ENCODE peak calls at places on chromosomes 2 and 18, in seven cellular contexts. N is endothelial cell; J is right atrium auricular region; I is CD4-positive, alpha-beta T cell; L is GM20000; Z is H1; P is cardiac fibroblast. U is an unnamed sample.

GRCh38 chr2:41723531-41723930 is 324.3 kb upstream of the PKDCC start:
- DNase-seq in N (no peak), J (no peak), I (no peak), L (no peak), Z (no peak), P (no peak), U (no peak)

GRCh38 chr18:57221084-57221483 is 74.2 kb downstream of the BOD1L2 start:
- DNase-seq in N (no peak), J (no peak), I (no peak), L (no peak), Z (no peak), P (no peak), U (no peak)

GRCh38 chr2:134499307-134499706 is 219.5 kb downstream of the TMEM163 start:
- DNase-seq in N (no peak), J (no peak), I (no peak), L (no peak), Z (no peak), P (no peak), U (no peak)

GRCh38 chr2:8098476-8098875 is 583.4 kb upstream of the ID2 start:
- DNase-seq in N (no peak), J (no peak), I (no peak), L (no peak), Z (no peak), P (no peak), U (no peak)

GRCh38 chr2:50751255-50752069 is 280.5 kb downstream of the NRXN1 start:
- DNase-seq in N (no peak), J (no peak), I (no peak), L (no peak), Z (no peak), P (no peak), U (no peak)

GRCh38 chr2:5803547-5803946 is 111.4 kb downstream of the SOX11 start:
- DNase-seq in N (no peak), J (no peak), I (no peak), L (no peak), Z (no peak), P (no peak), U (no peak)

GRCh38 chr18:76524900-76525698 is 30.1 kb upstream of the ZNF516 start:
- DNase-seq in N (peak), J (no peak), I (no peak), L (no peak), Z (no peak), P (peak), U (no peak)

GRCh38 chr2:152497481-152498052 is 162.6 kb downstream of the FMNL2 start:
- DNase-seq in N (no peak), J (no peak), I (no peak), L (peak), Z (no peak), P (peak), U (no peak)

GRCh38 chr2:241256168-241256545 is 59.3 kb downstream of the HDLBP start:
- DNase-seq in N (no peak), J (no peak), I (no peak), L (no peak), Z (no peak), P (no peak), U (no peak)

GRCh38 chr2:241255542-241256167 is 59.8 kb downstream of the HDLBP start:
- DNase-seq in N (no peak), J (no peak), I (no peak), L (no peak), Z (no peak), P (no peak), U (no peak)

GRCh38 chr2:241258505-241259160 is 56.8 kb downstream of the HDLBP start:
- DNase-seq in N (no peak), J (peak), I (no peak), L (no peak), Z (no peak), P (no peak), U (no peak)

GRCh38 chr2:241254904-241255351 is 60.5 kb downstream of the HDLBP start:
- DNase-seq in N (no peak), J (no peak), I (no peak), L (no peak), Z (no peak), P (no peak), U (no peak)

GRCh38 chr2:241257419-241258032 is 57.9 kb downstream of the HDLBP start:
- DNase-seq in N (no peak), J (no peak), I (no peak), L (no peak), Z (no peak), P (no peak), U (no peak)
- TF ChIP-seq CTCF in N (no peak), J (no peak), I (peak), L (no peak), Z (no peak), P (no peak), U (no peak)

GRCh38 chr18:62072370-62072769 is 114.5 kb downstream of the PIGN start:
- DNase-seq in N (no peak), J (no peak), I (no peak), L (no peak), Z (no peak), P (no peak), U (no peak)
- TF ChIP-seq CTCF in N (no peak), J (no peak), I (no peak), L (no peak), Z (no peak), P (no peak), U (no peak)

GRCh38 chr2:196926562-196927317 is at the start of gene PGAP1:
- DNase-seq in N (peak), J (peak), I (peak), L (peak), Z (peak), P (peak), U (peak)
- TF ChIP-seq CTCF in N (no peak), J (no peak), I (no peak), L (no peak), Z (no peak), P (no peak), U (no peak)

DNA sequence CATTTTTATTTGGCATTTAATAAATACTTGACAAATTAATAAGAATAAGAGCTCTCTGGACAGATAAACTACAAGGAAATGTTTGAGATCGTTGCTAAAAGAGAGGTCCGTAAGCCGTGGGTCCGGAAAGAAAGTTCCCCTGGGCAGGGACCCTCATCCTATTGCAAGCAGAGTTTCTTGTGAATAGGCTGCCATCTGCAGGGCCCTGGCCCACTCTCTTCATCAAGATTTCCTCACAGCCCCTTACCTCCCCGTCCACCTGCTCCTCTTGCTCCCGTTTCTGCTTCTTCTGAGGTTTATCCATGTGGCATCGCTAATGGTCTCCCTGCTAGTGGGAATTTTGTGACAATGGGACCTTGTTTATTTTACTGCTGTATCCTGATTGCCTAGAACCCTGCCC is 30.1 kb upstream of the MC5R start:
- DNase-seq in N (no peak), J (no peak), I (no peak), L (no peak), Z (no peak), P (no peak), U (no peak)
- TF ChIP-seq CTCF in N (no peak), J (no peak), I (no peak), L (no peak), Z (peak), P (no peak), U (no peak)

GRCh38 chr2:26237868-26238267 is 6.6 kb downstream of the HADHA start:
- DNase-seq in N (no peak), J (no peak), I (no peak), L (no peak), Z (no peak), P (no peak), U (no peak)

GRCh38 chr2:26229595-26229994 is 14.8 kb downstream of the HADHA start:
- DNase-seq in N (no peak), J (no peak), I (no peak), L (no peak), Z (no peak), P (no peak), U (no peak)

GRCh38 chr2:26230806-26231205 is 13.6 kb downstream of the HADHA start:
- DNase-seq in N (no peak), J (no peak), I (no peak), L (no peak), Z (no peak), P (no peak), U (no peak)

GRCh38 chr2:26238301-26238958 is 6.0 kb downstream of the HADHA start:
- DNase-seq in N (no peak), J (no peak), I (no peak), L (no peak), Z (no peak), P (peak), U (no peak)

GRCh38 chr2:26235089-26235488 is 9.3 kb downstream of the HADHA start:
- DNase-seq in N (no peak), J (no peak), I (no peak), L (no peak), Z (no peak), P (peak), U (no peak)
- TF ChIP-seq CTCF in N (no peak), J (peak), I (peak), L (no peak), Z (no peak), P (no peak), U (peak)

DNA sequence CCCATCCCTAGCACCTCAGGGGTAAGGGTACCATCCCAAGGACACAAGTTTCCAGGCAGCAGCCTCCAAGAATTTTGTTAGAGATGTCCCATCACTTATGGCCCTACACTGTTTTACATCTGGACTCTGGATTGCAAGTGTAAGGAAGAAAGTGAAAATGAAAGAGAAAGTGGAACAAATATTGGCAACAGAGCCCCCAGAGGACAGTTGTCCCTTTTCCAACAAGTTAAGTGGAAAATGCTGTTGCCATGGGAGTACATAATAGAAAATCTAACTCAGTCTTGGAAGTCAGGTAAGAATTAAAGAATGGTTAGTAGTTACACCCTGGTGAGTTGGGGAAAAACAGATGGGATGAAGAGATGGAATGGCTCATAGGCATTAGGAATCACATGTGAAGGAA is 50.6 kb downstream of the TTC21B start:
- DNase-seq in N (no peak), J (no peak), I (no peak), L (peak), Z (no peak), P (peak), U (no peak)
- TF ChIP-seq CTCF in N (no peak), J (no peak), I (no peak), L (no peak), Z (no peak), P (no peak), U (no peak)

GRCh38 chr2:237706257-237706656 is 78.9 kb downstream of the LRRFIP1 start:
- DNase-seq in N (no peak), J (no peak), I (no peak), L (no peak), Z (no peak), P (no peak), U (no peak)

GRCh38 chr2:237707859-237708398 is 80.5 kb downstream of the LRRFIP1 start:
- DNase-seq in N (no peak), J (no peak), I (no peak), L (no peak), Z (no peak), P (no peak), U (no peak)

GRCh38 chr2:237704476-237705224 is 77.3 kb downstream of the LRRFIP1 start:
- DNase-seq in N (no peak), J (no peak), I (no peak), L (no peak), Z (no peak), P (peak), U (no peak)

GRCh38 chr2:237702439-237703397 is 75.3 kb downstream of the LRRFIP1 start:
- DNase-seq in N (no peak), J (no peak), I (no peak), L (no peak), Z (no peak), P (peak), U (no peak)

DNA sequence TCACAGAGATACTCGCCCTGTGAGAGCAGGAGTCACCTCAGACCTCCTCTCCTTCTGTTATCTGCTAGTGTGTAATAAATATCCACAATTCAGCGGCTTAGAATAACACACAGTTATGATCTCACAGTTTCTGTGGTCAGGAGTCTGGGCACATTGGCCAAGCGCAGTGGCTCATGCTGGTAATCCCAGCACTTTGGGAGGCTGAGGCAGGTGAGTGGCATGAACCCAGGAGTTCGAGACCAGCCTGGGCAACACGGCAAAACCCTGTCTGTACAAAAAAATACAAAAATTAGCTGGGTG is 77.8 kb downstream of the LRRFIP1 start:
- DNase-seq in N (no peak), J (no peak), I (no peak), L (no peak), Z (no peak), P (peak), U (no peak)
- TF ChIP-seq CTCF in N (no peak), J (no peak), I (no peak), L (no peak), Z (no peak), P (no peak), U (no peak)

U was measured in progenitor cell of endocrine pancreas.